ENCODE peak calls at places on chromosomes 4 and X, in four cellular contexts. F, W, V and J are unnamed samples.

GRCh38 chr4:171025323-171025722 is 787.9 kb upstream of the GALNTL6 start:
- DNase-seq in V (no peak), F (no peak), W (no peak), J (no peak)

GRCh38 chr4:19402666-19403065 is 849.0 kb upstream of the SLIT2 start:
- DNase-seq in F (no peak), V (no peak), W (no peak), J (no peak)

GRCh38 chrX:129262912-129263311 is 260.4 kb downstream of the SMARCA1 start:
- DNase-seq in W (no peak), V (no peak), F (no peak), J (no peak)

GRCh38 chrX:103215768-103216085 is 819 bp downstream of the BEX4 start:
- DNase-seq in F (no peak), V (no peak), W (peak; percentile 42), J (no peak)

GRCh38 chr4:175542787-175543186 is 269.3 kb downstream of the GPM6A start:
- DNase-seq in V (no peak), W (no peak), F (no peak), J (no peak)

GRCh38 chr4:10112658-10113284 is 3.8 kb downstream of the WDR1 start:
- DNase-seq in F (no peak), W (no peak), V (no peak), J (no peak)

GRCh38 chrX:19064175-19064574 is 58.1 kb downstream of the ADGRG2 start:
- DNase-seq in F (no peak), W (no peak), V (no peak), J (no peak)

GRCh38 chr4:76822294-76822693 is 75.7 kb downstream of the SOWAHB start:
- DNase-seq in F (peak; percentile 17), V (no peak), W (no peak), J (no peak)

GRCh38 chrX:39477438-39478120 is 620.2 kb downstream of the BCOR start:
- DNase-seq in W (no peak), V (no peak), F (peak; percentile 13), J (no peak)

GRCh38 chr4:39697740-39698423 is at the start of gene UBE2K:
- DNase-seq in V (peak; percentile 73), W (peak; percentile 54), F (peak; percentile 83), J (peak; percentile 94)

GRCh38 chr4:67521506-67521905 is 23.8 kb downstream of the CENPC start:
- DNase-seq in F (no peak), W (no peak), V (no peak), J (no peak)

GRCh38 chr4:125693233-125693632 is 378.5 kb downstream of the FAT4 start:
- DNase-seq in F (no peak), W (no peak), V (no peak), J (no peak)

GRCh38 chr4:157045507-157046127 is 30.3 kb upstream of the GLRB start:
- DNase-seq in V (no peak), F (no peak), W (no peak), J (no peak)

DNA sequence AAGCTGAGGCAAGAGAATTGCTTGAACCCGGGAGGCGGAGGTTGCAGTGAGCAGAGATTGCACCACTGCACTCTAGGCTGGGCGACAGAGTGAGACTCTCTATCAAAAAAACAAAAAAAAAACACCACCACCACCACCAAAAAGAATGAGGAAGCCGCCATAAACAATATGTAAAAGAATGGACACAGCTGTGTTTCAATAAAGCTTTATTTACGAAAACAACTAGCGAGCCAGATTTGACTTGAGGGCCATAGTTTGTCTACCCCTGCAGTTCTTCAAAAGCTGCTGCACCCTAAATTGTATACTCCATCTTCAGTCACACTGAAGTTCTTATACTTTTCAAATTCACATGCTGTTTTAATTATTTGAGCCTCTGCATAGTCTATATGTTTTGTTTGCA is 306.5 kb upstream of the KLF3 start:
- DNase-seq in F (no peak), V (no peak), W (no peak), J (no peak)
- H3K9me3 ChIP-seq in F (no peaks in the 10 kb centered on the region), V (no peaks in the 10 kb centered on the region), W (no peaks in the 10 kb centered on the region), J (no peaks in the 10 kb centered on the region)

GRCh38 chrX:102029026-102029425 is 96.5 kb upstream of the TCEAL2 start:
- DNase-seq in W (no peak), V (no peak), F (no peak), J (no peak)
- H3K9me3 ChIP-seq in W (peaks cover 8% of the 10 kb centered on the region), V (no peaks in the 10 kb centered on the region), F (no peaks in the 10 kb centered on the region), J (peaks cover 32% of the 10 kb centered on the region)

DNA sequence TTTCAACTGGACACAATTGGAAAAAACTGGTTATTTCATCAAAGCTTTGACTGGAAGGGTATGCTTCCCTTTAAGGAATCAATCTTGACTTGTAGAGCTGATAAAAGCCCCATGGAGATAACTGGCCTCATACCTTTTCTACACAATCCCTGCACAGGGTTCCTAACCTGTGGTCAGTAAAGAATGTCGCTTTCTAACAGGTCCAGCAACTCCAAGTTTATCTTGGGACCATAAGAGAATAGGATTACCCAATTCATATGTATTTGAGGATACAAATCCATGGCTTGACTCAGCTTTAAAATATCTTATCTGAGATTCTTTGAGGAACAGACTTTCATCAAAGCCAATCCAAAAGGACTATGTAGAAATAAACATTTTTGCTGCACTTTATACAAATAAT is 1399.8 kb upstream of the PABPC4L start:
- DNase-seq in F (no peak), V (no peak), W (no peak), J (no peak)
- H3K9me3 ChIP-seq in F (no peaks in the 10 kb centered on the region), V (no peaks in the 10 kb centered on the region), W (peaks cover 15% of the 10 kb centered on the region), J (peaks cover 10% of the 10 kb centered on the region)

GRCh38 chrX:146278381-146278780 is 460.8 kb downstream of the SLITRK2 start:
- DNase-seq in V (no peak), F (no peak), W (peak; percentile 1), J (no peak)
- H3K9me3 ChIP-seq in V (no peaks in the 10 kb centered on the region), F (no peaks in the 10 kb centered on the region), W (no peaks in the 10 kb centered on the region), J (no peaks in the 10 kb centered on the region)

GRCh38 chr4:37844204-37844603 is 17.7 kb downstream of the PGM2 start:
- DNase-seq in W (no peak), F (no peak), V (no peak), J (no peak)

GRCh38 chr4:37847311-37847710 is 20.8 kb downstream of the PGM2 start:
- DNase-seq in W (no peak), F (no peak), V (no peak), J (no peak)

GRCh38 chr4:37839426-37839825 is 12.9 kb downstream of the PGM2 start:
- DNase-seq in F (no peak), V (no peak), W (no peak), J (no peak)

GRCh38 chr4:37845201-37845600 is 18.7 kb downstream of the PGM2 start:
- DNase-seq in W (no peak), F (no peak), V (no peak), J (no peak)
- H3K9me3 ChIP-seq in W (no peaks in the 10 kb centered on the region), F (no peaks in the 10 kb centered on the region), V (no peaks in the 10 kb centered on the region), J (no peaks in the 10 kb centered on the region)

DNA sequence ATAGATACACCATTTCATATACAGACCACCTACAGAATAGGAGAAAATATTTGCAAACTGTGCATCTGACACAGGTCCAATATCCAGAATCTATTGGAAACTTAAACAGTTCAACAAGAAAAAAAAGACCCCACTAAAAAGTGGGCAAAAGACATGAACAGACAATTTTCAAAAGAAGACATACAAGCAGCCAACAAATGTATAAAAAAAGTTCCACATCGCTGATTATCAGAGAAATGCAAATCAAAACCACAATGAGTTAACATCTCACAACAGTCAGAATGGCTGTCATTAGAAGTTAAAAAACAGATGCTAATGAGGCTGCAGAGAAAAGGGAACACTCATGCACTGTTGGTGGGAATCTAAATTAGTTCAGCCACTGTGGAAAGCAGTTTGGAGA is 36.8 kb downstream of the KIAA0232 start:
- DNase-seq in W (no peak), F (no peak), V (no peak), J (no peak)
- H3K9me3 ChIP-seq in W (peaks cover 40% of the 10 kb centered on the region), F (no peaks in the 10 kb centered on the region), V (no peaks in the 10 kb centered on the region), J (peaks cover 5% of the 10 kb centered on the region)

GRCh38 chrX:143581260-143581659 is 54.6 kb downstream of the SLITRK4 start:
- DNase-seq in V (no peak), W (no peak), F (no peak), J (no peak)
- H3K9me3 ChIP-seq in V (no peaks in the 10 kb centered on the region), W (no peaks in the 10 kb centered on the region), F (no peaks in the 10 kb centered on the region), J (no peaks in the 10 kb centered on the region)